ENCODE peak calls at places on chromosomes 4 and X, in seven cellular contexts. T is heart left ventricle, H is fibroblast of lung, K is pancreas, M is body of pancreas, Q is sigmoid colon, F is ovary. V is an unnamed sample. For H3K4me1, the result is how much of the 10 kb centered on the place peaks cover.

GRCh38 chr4:33722254-33722653 is 2522.1 kb downstream of the ARAP2 start:
- DNase-seq in Q (no peak), F (no peak), K (no peak), H (peak), T (no peak), M (no peak), V (no peak)

GRCh38 chr4:101790521-101791188 is at the start of gene BANK1:
- DNase-seq in T (peak), H (peak), K (peak), Q (no peak), F (peak), M (peak), V (peak)

GRCh38 chr4:110636231-110636676 is 13.4 kb upstream of the PITX2 start:
- DNase-seq in M (no peak), Q (no peak), H (no peak), T (no peak), F (no peak), K (no peak), V (no peak)

GRCh38 chr4:102172341-102172740 is 172.9 kb downstream of the SLC39A8 start:
- DNase-seq in F (no peak), M (no peak), T (no peak), K (no peak), Q (no peak), H (no peak), V (no peak)

GRCh38 chr4:176400816-176401461 is 81.2 kb downstream of the SPCS3 start:
- DNase-seq in M (no peak), F (no peak), K (no peak), Q (no peak), T (no peak), H (peak), V (no peak)

GRCh38 chrX:137164329-137164728 is 130.5 kb upstream of the GPR101 start:
- DNase-seq in T (no peak), K (no peak), M (no peak), Q (no peak), F (no peak), H (no peak), V (no peak)

GRCh38 chrX:19513383-19513782 is 1.9 kb downstream of the MAP3K15 start:
- DNase-seq in H (peak), Q (no peak), M (peak), K (no peak), F (no peak), T (no peak), V (no peak)

GRCh38 chrX:136496359-136496767 is 1.0 kb upstream of the HTATSF1 start:
- DNase-seq in F (no peak), Q (no peak), K (no peak), H (no peak), T (no peak), M (no peak), V (no peak)

GRCh38 chr4:113057891-113058290 is 8.4 kb downstream of the ANK2 start:
- DNase-seq in K (no peak), Q (no peak), H (no peak), M (no peak), T (no peak), F (no peak), V (no peak)

GRCh38 chr4:4673070-4673469 is 131.2 kb upstream of the STX18 start:
- DNase-seq in T (no peak), H (peak), Q (peak), F (no peak), M (no peak), K (no peak), V (no peak)

GRCh38 chr4:85776579-85776978 is 301.6 kb downstream of the ARHGAP24 start:
- DNase-seq in Q (no peak), M (no peak), K (no peak), F (no peak), T (no peak), H (no peak), V (no peak)

GRCh38 chr4:6773106-6773505 is 9.4 kb upstream of the KIAA0232 start:
- DNase-seq in T (no peak), F (no peak), M (no peak), Q (no peak), H (no peak), K (no peak), V (no peak)

GRCh38 chrX:151488677-151489076 is 74.8 kb upstream of the PASD1 start:
- DNase-seq in M (no peak), Q (no peak), H (no peak), F (no peak), T (no peak), K (no peak), V (no peak)

GRCh38 chr4:14877246-14878220 is 124.7 kb upstream of the CPEB2 start:
- DNase-seq in F (no peak), T (peak), H (no peak), M (no peak), Q (no peak), K (no peak), V (no peak)

GRCh38 chr4:52869656-52870055 is 7.5 kb downstream of the RASL11B start:
- DNase-seq in K (no peak), M (no peak), T (no peak), F (no peak), H (no peak), Q (no peak), V (no peak)

GRCh38 chr4:129899849-129900248 is 803.9 kb downstream of the C4orf33 start:
- DNase-seq in T (no peak), H (no peak), Q (no peak), M (no peak), K (no peak), F (no peak), V (no peak)

GRCh38 chrX:9676311-9676710 is 89.3 kb downstream of the GPR143 start:
- DNase-seq in F (no peak), K (no peak), H (peak), M (no peak), T (no peak), Q (no peak), V (no peak)

GRCh38 chr4:110977554-110977953 is 354.7 kb upstream of the PITX2 start:
- DNase-seq in Q (no peak), K (no peak), F (no peak), M (no peak), T (no peak), H (no peak), V (no peak)

GRCh38 chr4:38803833-38804653 is 548 bp downstream of the TLR1 start:
- DNase-seq in Q (no peak), M (no peak), T (no peak), K (no peak), F (no peak), H (no peak), V (no peak)

GRCh38 chr4:22167201-22167600 is 218.6 kb upstream of the KCNIP4 start:
- DNase-seq in K (no peak), F (no peak), H (no peak), T (no peak), M (no peak), Q (no peak), V (no peak)

GRCh38 chr4:118139241-118139640 is 105.0 kb downstream of the NDST3 start:
- DNase-seq in F (no peak), K (no peak), Q (no peak), M (no peak), H (no peak), T (no peak), V (no peak)

GRCh38 chr4:21467551-21467950 is 481.0 kb downstream of the KCNIP4 start:
- DNase-seq in K (no peak), Q (no peak), T (no peak), H (no peak), M (no peak), F (no peak), V (no peak)

GRCh38 chrX:68830486-68831404 is 1.9 kb downstream of the EFNB1 start:
- DNase-seq in M (peak), K (no peak), F (no peak), T (no peak), H (no peak), Q (peak), V (no peak)

GRCh38 chrX:110002300-110003166 is at the start of gene TMEM164:
- DNase-seq in K (peak), H (peak), Q (peak), T (peak), F (peak), M (peak), V (peak)

GRCh38 chr4:32161382-32161781 is 1441.2 kb downstream of the PCDH7 start:
- DNase-seq in K (no peak), F (no peak), H (peak), Q (no peak), T (no peak), M (no peak), V (no peak)

GRCh38 chr4:177246636-177247584 is 62.8 kb upstream of the NEIL3 start:
- DNase-seq in F (no peak), Q (no peak), H (peak), T (no peak), K (no peak), M (no peak), V (no peak)

GRCh38 chr4:61301285-61301684 is 101.2 kb downstream of the ADGRL3 start:
- DNase-seq in K (no peak), Q (no peak), H (no peak), T (no peak), F (no peak), M (no peak), V (no peak)

GRCh38 chrX:43677993-43678392 is 21.9 kb downstream of the MAOA start:
- DNase-seq in T (no peak), F (no peak), Q (no peak), M (no peak), K (peak), H (no peak), V (no peak)

GRCh38 chrX:131201986-131202385 is 87.1 kb downstream of the IGSF1 start:
- DNase-seq in M (no peak), Q (no peak), K (no peak), F (no peak), H (no peak), T (no peak), V (no peak)

GRCh38 chrX:129360175-129360574 is 163.1 kb downstream of the SMARCA1 start:
- DNase-seq in H (peak), M (peak), Q (no peak), K (peak), F (no peak), T (no peak), V (peak)

GRCh38 chr4:100591156-100591876 is 73.5 kb upstream of the EMCN start:
- DNase-seq in Q (peak), K (peak), F (peak), H (no peak), T (peak), M (peak), V (no peak)

GRCh38 chr4:156970501-156971167 is 965 bp downstream of the PDGFC start:
- DNase-seq in T (peak), H (peak), Q (peak), F (peak), K (peak), M (peak), V (peak)

GRCh38 chrX:111376486-111376885 is 35.5 kb downstream of the DCX start:
- DNase-seq in F (no peak), Q (no peak), K (no peak), H (no peak), M (no peak), T (no peak), V (no peak)

GRCh38 chr4:169618286-169618685 is 2.1 kb upstream of the CLCN3 start:
- DNase-seq in Q (no peak), K (no peak), M (no peak), T (no peak), F (no peak), H (no peak), V (no peak)

GRCh38 chr4:1979477-1980196 is 29.1 kb downstream of the NELFA start:
- DNase-seq in H (no peak), T (no peak), M (no peak), F (no peak), Q (no peak), K (no peak), V (no peak)

GRCh38 chrX:14777484-14777883 is 95.4 kb downstream of the FANCB start:
- DNase-seq in M (no peak), H (peak), F (no peak), K (no peak), Q (no peak), T (no peak), V (no peak)

GRCh38 chrX:19760345-19760744 is 127.1 kb downstream of the SH3KBP1 start:
- DNase-seq in M (no peak), Q (no peak), K (no peak), H (no peak), F (no peak), T (no peak), V (no peak)

GRCh38 chr4:55819634-55820033 is at the start of gene EXOC1L:
- DNase-seq in Q (no peak), F (peak), K (no peak), H (peak), M (no peak), T (no peak), V (no peak)
- TF ChIP-seq CTCF in Q (no peak), F (no peak), K (no peak), H (no peak), M (no peak), T (no peak), V (no peak)

GRCh38 chrX:46715521-46715920 is 43.4 kb downstream of the SLC9A7 start:
- DNase-seq in M (no peak), T (no peak), Q (no peak), K (no peak), H (no peak), F (no peak), V (no peak)

GRCh38 chrX:46713672-46714487 is 45.0 kb downstream of the SLC9A7 start:
- DNase-seq in M (no peak), F (no peak), T (no peak), Q (no peak), H (no peak), K (no peak), V (no peak)

GRCh38 chrX:46710425-46710824 is 48.5 kb downstream of the SLC9A7 start:
- DNase-seq in Q (no peak), F (no peak), H (no peak), M (no peak), T (no peak), K (no peak), V (no peak)

GRCh38 chrX:46710927-46711623 is 47.8 kb downstream of the SLC9A7 start:
- DNase-seq in K (no peak), T (no peak), F (no peak), H (no peak), Q (no peak), M (no peak), V (no peak)

DNA sequence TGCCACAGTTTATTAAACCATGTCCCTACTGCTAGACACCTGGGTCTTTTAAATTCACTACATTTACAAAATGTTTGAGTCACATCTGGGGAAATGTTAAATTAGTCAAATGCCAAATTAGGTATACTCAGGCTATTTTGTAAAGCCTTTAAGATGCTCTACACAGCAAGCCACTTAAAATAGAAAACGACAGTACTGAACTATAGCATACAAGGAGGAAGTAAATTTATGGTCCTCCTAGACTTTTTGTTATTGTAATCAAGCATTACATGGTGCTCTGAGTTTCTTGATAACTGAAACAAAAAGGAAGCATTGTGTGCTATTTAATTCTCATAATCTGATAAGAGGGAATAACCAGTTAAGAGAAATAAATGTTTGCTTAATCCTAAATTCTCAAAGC is 46.2 kb downstream of the SLC9A7 start:
- DNase-seq in T (no peak), H (no peak), M (no peak), Q (no peak), K (no peak), F (no peak), V (no peak)
- H3K4me1 ChIP-seq in T (under half), H (under half), M (under half), Q (under half), K (under half), F (under half), V (under half)

DNA sequence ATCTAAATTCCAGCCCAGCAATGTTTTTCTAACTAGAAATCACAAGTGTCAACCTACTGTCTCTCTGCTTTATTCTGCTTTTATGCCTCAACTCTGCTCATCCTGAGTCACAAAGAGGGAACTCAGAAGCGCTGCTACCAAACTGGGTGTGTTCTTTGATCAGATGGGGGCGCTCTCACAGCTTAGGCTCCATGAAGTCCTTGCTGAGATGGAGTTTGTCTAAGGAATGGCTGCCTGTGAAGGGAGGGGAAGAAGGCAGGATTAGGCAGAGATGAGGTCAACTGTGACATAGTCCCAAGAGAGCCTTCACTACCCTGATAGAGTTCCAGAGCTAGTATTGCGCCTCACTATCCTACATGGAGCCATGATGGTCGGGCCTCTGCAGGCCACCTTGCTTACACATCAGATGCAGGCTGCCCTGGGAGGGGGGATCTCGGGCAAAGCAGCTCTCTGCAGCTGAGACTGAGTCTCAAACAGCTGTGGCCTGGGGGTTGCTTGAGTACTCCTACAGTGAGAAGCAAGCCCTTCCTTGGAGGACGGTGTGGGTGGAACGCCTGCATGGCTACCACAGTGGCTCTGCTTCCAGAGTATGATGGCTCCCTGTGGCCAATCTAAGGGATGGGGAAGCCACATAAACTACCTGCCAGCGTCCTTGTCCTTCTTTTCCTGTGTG is 219.9 kb downstream of the CCNG2 start:
- DNase-seq in T (no peak), F (no peak), H (no peak), M (no peak), K (no peak), Q (no peak), V (no peak)
- TF ChIP-seq CTCF in T (no peak), F (no peak), H (no peak), M (no peak), K (no peak), Q (no peak), V (no peak)

GRCh38 chrX:123084797-123085196 is 99.3 kb upstream of the GRIA3 start:
- DNase-seq in K (no peak), M (no peak), H (no peak), T (no peak), Q (no peak), F (no peak), V (no peak)
- H3K4me1 ChIP-seq in K (under half), M (under half), H (under half), T (under half), Q (under half), F (under half), V (under half)

GRCh38 chr4:116599859-116600258 is 485.5 kb downstream of the TRAM1L1 start:
- DNase-seq in M (no peak), T (no peak), Q (no peak), F (no peak), H (no peak), K (no peak), V (no peak)
- TF ChIP-seq CTCF in M (no peak), T (no peak), Q (no peak), F (no peak), H (no peak), K (no peak), V (no peak)

GRCh38 chr4:143359794-143360193 is 23.1 kb downstream of the GAB1 start:
- DNase-seq in K (no peak), F (no peak), Q (no peak), T (no peak), H (no peak), M (no peak), V (no peak)
- H3K4me1 ChIP-seq in K (under half), F (under half), Q (half or more), T (half or more), H (under half), M (under half), V (under half)

DNA sequence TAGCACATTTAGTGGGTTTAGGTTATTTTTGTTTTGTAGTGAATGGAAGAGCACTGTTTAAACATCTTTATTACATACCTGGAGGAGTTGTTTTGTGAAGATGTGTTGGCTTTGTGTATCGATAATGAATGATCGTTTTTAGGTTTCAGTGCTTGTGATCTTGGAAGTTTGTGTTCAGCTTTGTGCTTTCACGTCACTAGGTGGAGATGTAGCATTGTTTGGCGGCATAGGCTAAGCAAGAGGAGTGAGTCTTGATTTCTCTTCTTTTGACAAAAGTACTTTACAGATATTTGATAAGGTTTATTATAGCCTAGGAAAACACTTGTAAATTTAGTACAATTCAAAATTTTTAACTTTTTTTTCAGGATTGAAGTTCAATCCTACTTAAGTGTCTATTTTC is 50.4 kb downstream of the PDK3 start:
- DNase-seq in F (no peak), M (no peak), T (no peak), H (peak), Q (no peak), K (no peak), V (no peak)
- TF ChIP-seq CTCF in F (no peak), M (no peak), T (no peak), H (no peak), Q (no peak), K (no peak), V (peak)

GRCh38 chr4:48904541-48905142 is 1.9 kb downstream of the OCIAD2 start:
- DNase-seq in F (no peak), M (no peak), H (no peak), T (no peak), Q (no peak), K (no peak), V (no peak)
- H3K4me1 ChIP-seq in F (under half), M (under half), H (under half), T (under half), Q (under half), K (under half), V (under half)

DNA sequence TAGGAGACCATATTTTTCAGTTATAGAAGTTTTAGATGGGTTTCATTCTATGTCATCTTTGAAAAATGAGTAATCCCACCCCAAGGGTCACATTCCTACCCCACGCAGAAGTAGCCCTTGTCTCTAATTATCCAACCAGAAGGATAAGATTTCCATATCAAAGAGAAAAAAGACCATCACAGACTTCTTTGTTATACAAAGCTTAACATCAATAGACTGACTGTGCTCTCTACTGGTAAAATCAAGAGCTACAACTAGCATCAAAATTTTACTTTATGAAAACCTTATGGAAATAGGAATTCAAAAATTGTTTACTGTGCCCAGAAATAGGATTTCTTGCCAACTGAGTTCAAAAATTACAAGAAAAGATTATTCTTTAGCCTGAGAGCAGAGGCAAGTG is 24.9 kb downstream of the TNMD start:
- DNase-seq in T (no peak), Q (no peak), F (no peak), H (no peak), K (no peak), M (no peak), V (no peak)
- TF ChIP-seq CTCF in T (no peak), Q (no peak), F (no peak), H (no peak), K (no peak), M (no peak), V (no peak)